ENCODE peak calls at places on chromosomes 11 and 22, in five cellular contexts. O is HEK293T, T is GM12878, Y is K562, F is HepG2. S is an unnamed sample.

GRCh38 chr22:45903355-45904149 is 73.4 kb downstream of the WNT7B start:
- DNase-seq in O (no peak), T (no peak), Y (no peak), F (no peak), S (no peak)

GRCh38 chr11:66172146-66172545 is 96.3 kb upstream of the RAB1B start:
- DNase-seq in O (no peak), T (no peak), Y (peak), F (no peak), S (no peak)

GRCh38 chr22:25960375-25960774 is 208.9 kb upstream of the SEZ6L start:
- DNase-seq in O (no peak), T (no peak), Y (no peak), F (no peak), S (no peak)

GRCh38 chr11:26849009-26849408 is 127.1 kb upstream of the SLC5A12 start:
- DNase-seq in O (peak), T (no peak), Y (no peak), F (no peak), S (no peak)

GRCh38 chr11:104713366-104713765 is 184.9 kb downstream of the CASP12 start:
- DNase-seq in O (no peak), T (no peak), Y (no peak), F (no peak), S (no peak)

GRCh38 chr11:17596310-17596669 is 49.2 kb downstream of the OTOG start:
- DNase-seq in O (no peak), T (no peak), Y (no peak), F (no peak), S (no peak)

GRCh38 chr11:36499325-36499724 is 10.7 kb downstream of the TRAF6 start:
- DNase-seq in O (no peak), T (no peak), Y (no peak), F (no peak), S (no peak)

GRCh38 chr11:120135838-120136237 is 2.1 kb downstream of the TRIM29 start:
- DNase-seq in O (no peak), T (no peak), Y (no peak), F (no peak), S (peak)

GRCh38 chr22:50061141-50061823 is 3.2 kb upstream of the TTLL8 start:
- DNase-seq in O (no peak), T (no peak), Y (no peak), F (no peak), S (no peak)

GRCh38 chr11:36743039-36743438 is 145.0 kb upstream of the RAG2 start:
- DNase-seq in O (no peak), T (no peak), Y (no peak), F (no peak), S (no peak)

GRCh38 chr11:102733232-102733875 is 8.6 kb upstream of the MMP8 start:
- DNase-seq in O (peak), T (no peak), Y (peak), F (peak), S (peak)

GRCh38 chr22:37214431-37215025 is 2.3 kb upstream of the SSTR3 start:
- DNase-seq in O (no peak), T (no peak), Y (no peak), F (no peak), S (no peak)

GRCh38 chr11:103546236-103546635 is 437.0 kb downstream of the DYNC2H1 start:
- DNase-seq in O (no peak), T (no peak), Y (no peak), F (no peak), S (no peak)

DNA sequence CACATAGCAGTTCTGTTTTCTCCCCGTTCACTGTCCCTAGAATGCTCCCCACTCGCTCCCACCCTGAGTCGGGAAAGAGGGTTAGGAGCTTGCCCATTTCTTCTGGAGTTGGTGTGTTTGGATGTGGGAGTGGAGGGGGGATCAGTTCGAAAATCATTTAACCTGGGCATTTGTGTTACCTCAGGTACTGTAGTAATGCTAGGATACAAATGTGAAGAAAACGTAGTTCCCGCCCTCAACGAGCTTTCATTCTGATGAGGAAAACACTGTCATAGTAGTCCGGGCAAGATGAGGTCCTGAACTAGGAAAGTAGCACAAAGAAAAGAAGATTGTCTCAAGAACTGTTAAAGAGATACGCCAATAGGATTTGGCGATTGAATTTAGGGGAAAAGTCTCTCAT is 539 bp downstream of the SDHD start:
- DNase-seq in O (peak), T (no peak), Y (peak), F (no peak), S (no peak)
- TF ChIP-seq FOXM1 in O (no peak), T (no peak), Y (no peak), F (no peak), S (no peak)

GRCh38 chr11:123122341-123122740 is 60.4 kb upstream of the HSPA8 start:
- DNase-seq in O (no peak), T (no peak), Y (no peak), F (no peak), S (peak)
- TF ChIP-seq FOXM1 in O (no peak), T (no peak), Y (no peak), F (no peak), S (no peak)

DNA sequence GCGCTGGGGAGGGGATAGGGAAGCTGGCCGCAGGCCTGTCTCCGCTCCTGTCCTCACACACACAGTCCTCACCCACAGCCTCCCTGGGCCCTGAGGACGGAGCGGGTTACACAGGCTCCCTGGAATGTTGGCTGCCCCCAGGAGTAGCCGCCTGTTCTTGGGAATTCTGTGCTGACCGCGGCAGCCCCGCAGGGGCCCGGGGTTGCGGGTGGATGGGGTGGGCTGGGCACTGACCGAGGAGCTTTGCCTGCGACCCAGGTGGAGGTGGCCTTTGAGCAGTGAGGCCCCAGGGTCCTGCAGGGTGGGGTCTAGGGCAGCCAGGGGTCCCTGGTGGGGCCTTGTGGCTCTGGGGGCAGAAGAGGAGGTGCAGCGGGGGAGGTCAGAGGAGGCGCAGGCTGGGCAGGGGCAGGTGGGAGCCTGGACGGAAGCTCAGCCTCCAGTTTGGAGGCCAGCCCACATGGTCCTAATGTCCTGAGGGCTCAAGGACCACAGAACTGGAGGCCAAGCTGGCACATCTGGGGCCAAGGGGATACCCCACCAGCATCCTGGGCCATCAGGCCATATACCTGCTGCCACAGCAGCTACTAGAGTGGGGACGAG is 6.6 kb upstream of the MRGPRG start:
- DNase-seq in O (no peak), T (no peak), Y (no peak), F (no peak), S (peak)
- TF ChIP-seq FOXM1 in O (no peak), T (no peak), Y (no peak), F (no peak), S (no peak)

GRCh38 chr11:69293087-69293486 is 868 bp upstream of the MYEOV start:
- DNase-seq in O (no peak), T (no peak), Y (peak), F (no peak), S (no peak)

GRCh38 chr11:69295079-69295994 is 1.4 kb downstream of the MYEOV start:
- DNase-seq in O (no peak), T (no peak), Y (peak), F (no peak), S (no peak)

GRCh38 chr11:69294621-69295078 is 695 bp downstream of the MYEOV start:
- DNase-seq in O (no peak), T (no peak), Y (no peak), F (no peak), S (no peak)

GRCh38 chr11:69292221-69292648 is 1.7 kb upstream of the MYEOV start:
- DNase-seq in O (peak), T (no peak), Y (peak), F (no peak), S (no peak)

GRCh38 chr11:69293819-69294505 is at the start of gene MYEOV:
- DNase-seq in O (peak), T (peak), Y (peak), F (peak), S (peak)
- TF ChIP-seq FOXM1 in O (no peak), T (no peak), Y (no peak), F (no peak), S (no peak)

GRCh38 chr11:72573380-72573949 is 100.8 kb downstream of the PDE2A start:
- DNase-seq in O (peak), T (no peak), Y (peak), F (peak), S (peak)
- TF ChIP-seq FOXM1 in O (no peak), T (no peak), Y (no peak), F (no peak), S (no peak)

GRCh38 chr11:70416881-70417280 is 18.6 kb downstream of the CTTN start:
- DNase-seq in O (no peak), T (no peak), Y (no peak), F (no peak), S (no peak)

GRCh38 chr11:70415176-70415575 is 16.8 kb downstream of the CTTN start:
- DNase-seq in O (no peak), T (no peak), Y (no peak), F (no peak), S (no peak)

GRCh38 chr11:70414341-70415100 is 16.2 kb downstream of the CTTN start:
- DNase-seq in O (no peak), T (no peak), Y (no peak), F (no peak), S (no peak)

GRCh38 chr11:70418130-70418529 is 19.8 kb downstream of the CTTN start:
- DNase-seq in O (no peak), T (no peak), Y (no peak), F (no peak), S (no peak)

DNA sequence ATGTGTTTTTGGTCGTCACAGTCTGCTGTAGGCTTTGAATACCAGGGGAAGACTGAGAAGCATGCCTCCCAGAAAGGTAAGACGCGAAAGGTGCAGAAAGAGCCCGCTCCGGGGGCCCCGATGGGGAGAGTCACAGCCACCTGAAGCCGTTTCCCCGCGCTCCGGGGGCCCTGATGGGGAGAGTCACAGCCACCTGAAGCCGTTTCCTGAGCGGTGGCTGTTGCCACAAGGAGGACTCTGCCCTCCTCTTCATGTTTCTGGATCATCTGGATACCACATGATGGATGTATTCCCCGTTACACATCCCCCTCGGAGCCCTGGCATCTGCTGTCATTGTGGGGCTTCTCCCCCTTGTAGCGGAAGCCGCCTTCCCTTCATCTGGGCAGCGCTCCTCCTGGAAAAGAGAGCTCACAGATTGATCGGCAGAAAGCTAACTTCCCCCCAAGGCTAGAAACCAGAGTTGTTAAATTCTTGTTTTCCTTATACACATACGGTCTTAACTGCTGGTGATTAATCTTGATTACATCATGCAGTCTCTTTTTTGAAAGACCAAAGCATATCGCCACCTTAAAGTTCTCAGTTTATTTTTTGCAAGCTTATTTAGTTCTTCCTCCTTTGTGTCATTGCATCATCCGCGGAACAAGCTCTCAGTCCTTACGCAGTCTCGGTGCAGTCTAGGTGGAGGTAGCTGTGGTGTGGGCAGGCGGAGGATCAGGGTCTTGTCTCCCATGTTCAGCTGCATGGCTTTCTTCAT is 17.5 kb downstream of the CTTN start:
- DNase-seq in O (no peak), T (no peak), Y (no peak), F (no peak), S (no peak)
- TF ChIP-seq FOXM1 in O (no peak), T (no peak), Y (no peak), F (no peak), S (no peak)

GRCh38 chr22:20268350-20269012 is 363 bp upstream of the RTN4R start:
- DNase-seq in O (peak), T (no peak), Y (peak), F (peak), S (peak)
- TF ChIP-seq FOXM1 in O (no peak), T (no peak), Y (peak), F (no peak), S (no peak)

GRCh38 chr11:75557649-75558494 is 4.2 kb upstream of the SERPINH1 start:
- DNase-seq in O (no peak), T (no peak), Y (peak), F (no peak), S (no peak)

GRCh38 chr11:75562048-75562835 is at the start of gene SERPINH1:
- DNase-seq in O (peak), T (peak), Y (peak), F (peak), S (peak)

GRCh38 chr11:75561426-75562047 is 516 bp upstream of the SERPINH1 start:
- DNase-seq in O (no peak), T (no peak), Y (no peak), F (no peak), S (no peak)

GRCh38 chr11:75560644-75561043 is 1.4 kb upstream of the SERPINH1 start:
- DNase-seq in O (no peak), T (no peak), Y (no peak), F (no peak), S (no peak)

GRCh38 chr11:75558939-75559843 is 2.9 kb upstream of the SERPINH1 start:
- DNase-seq in O (no peak), T (no peak), Y (peak), F (no peak), S (no peak)
- TF ChIP-seq FOXM1 in O (no peak), T (no peak), Y (no peak), F (no peak), S (no peak)

GRCh38 chr22:44575344-44576268 is 77.6 kb upstream of the RTL6 start:
- DNase-seq in O (no peak), T (no peak), Y (no peak), F (no peak), S (peak)

GRCh38 chr22:44574581-44575343 is 76.7 kb upstream of the RTL6 start:
- DNase-seq in O (no peak), T (no peak), Y (no peak), F (no peak), S (peak)

GRCh38 chr22:44577391-44578114 is 79.5 kb upstream of the RTL6 start:
- DNase-seq in O (no peak), T (no peak), Y (no peak), F (no peak), S (no peak)

GRCh38 chr22:44578115-44578457 is 80.1 kb upstream of the RTL6 start:
- DNase-seq in O (no peak), T (no peak), Y (no peak), F (no peak), S (no peak)

DNA sequence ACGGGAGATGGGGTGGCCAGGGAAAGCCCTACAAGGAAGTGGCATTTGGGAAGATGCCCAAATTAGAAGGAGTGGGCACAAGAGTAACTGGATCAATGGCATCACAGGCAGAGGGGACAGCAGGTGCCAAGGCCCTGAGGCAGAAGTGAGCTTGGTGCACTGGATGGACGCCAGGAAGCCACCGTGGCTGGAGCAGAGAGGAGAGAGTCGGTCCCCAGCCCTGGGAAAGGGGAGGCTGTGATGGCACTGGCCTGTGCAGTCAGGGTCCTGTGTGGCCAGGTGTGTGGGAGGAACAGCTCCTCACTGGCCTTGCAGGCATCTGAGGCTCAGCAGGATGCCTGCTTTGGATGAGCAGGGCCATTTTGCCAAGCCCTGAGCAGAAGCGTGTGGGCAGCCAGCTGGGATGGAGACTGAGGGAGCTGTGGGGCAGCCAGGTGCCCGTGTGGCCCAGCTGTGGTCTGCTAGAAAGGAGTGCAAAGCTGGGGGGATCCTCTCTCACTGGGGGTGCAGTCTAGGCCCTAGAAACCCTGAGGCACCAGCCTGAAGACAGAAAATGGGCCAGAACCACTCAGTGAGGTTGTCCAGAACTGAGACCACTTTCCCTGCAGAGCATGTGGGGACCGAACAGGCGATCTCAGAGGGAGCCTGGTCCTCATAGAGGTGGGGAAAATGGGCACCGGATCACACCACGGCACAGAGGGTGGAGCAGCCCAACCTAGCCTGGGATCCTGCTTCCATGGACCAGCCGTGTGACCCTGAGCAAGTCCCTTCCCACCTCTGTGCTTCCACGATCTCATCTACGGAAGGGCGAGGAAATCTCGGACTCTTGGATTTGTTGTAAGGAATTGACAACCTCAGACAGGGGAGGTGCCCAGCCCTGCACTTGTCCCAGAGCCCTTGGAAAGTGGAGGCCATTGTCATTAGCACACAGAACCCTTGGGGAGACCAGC is 78.6 kb upstream of the RTL6 start:
- DNase-seq in O (no peak), T (no peak), Y (no peak), F (no peak), S (no peak)
- TF ChIP-seq FOXM1 in O (no peak), T (no peak), Y (no peak), F (no peak), S (no peak)

DNA sequence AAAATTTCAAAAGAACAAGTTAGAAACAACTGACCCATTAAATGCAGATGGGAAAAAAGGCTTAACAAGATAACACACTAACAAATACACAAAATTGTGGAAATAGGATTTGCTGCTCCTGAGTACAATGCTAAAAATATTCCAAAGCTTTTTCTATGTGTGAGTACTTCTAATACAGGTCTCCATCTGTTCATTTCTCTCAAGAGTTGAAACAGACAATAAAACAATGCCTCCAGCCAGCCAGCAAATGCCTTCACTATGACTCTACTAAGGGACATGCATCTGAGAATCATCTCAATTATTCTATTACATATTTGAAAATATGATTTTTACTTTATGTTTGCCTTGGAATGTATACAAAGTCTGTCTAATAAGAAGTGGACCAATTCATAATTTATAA is 119.0 kb downstream of the CADM1 start:
- DNase-seq in O (no peak), T (no peak), Y (no peak), F (no peak), S (no peak)
- TF ChIP-seq FOXM1 in O (no peak), T (no peak), Y (no peak), F (no peak), S (no peak)